ENCODE peak calls at places on chromosomes 11 and 22, in eight cellular contexts. I is GM23338, S is PC-3, E is fibroblast of lung, X is neuronal stem cell, Q is osteoblast, Y is GM12878, D is IMR-90. N is an unnamed sample.
A peak's percentile ranks its signal among the peaks of the same experiment; 100 is the strongest.

GRCh38 chr11:17458268-17458667 is 18.4 kb downstream of the ABCC8 start:
- DNase-seq in Q (peak; percentile 57), X (no peak), I (no peak), S (no peak), Y (no peak), E (no peak), D (no peak), N (no peak)

GRCh38 chr11:65934014-65934413 is 11.3 kb upstream of the TSGA10IP start:
- DNase-seq in Q (no peak), X (no peak), E (no peak), D (peak; percentile 63), Y (no peak), I (no peak), S (no peak), N (no peak)

GRCh38 chr11:76455331-76455730 is 10.5 kb downstream of the EMSY start:
- DNase-seq in D (peak; percentile 4), E (peak; percentile 52), S (no peak), I (peak; percentile 98), Y (no peak), Q (no peak), X (peak; percentile 94), N (no peak)

GRCh38 chr22:46081036-46081830 is 69.1 kb upstream of the PPARA start:
- DNase-seq in Y (no peak), S (no peak), D (no peak), I (no peak), Q (peak; percentile 76), X (no peak), E (no peak), N (no peak)

GRCh38 chr11:74288161-74288560 is 23.3 kb downstream of the P4HA3 start:
- DNase-seq in D (peak; percentile 99), E (peak; percentile 98), I (no peak), X (no peak), S (peak; percentile 97), Y (no peak), Q (peak; percentile 80), N (peak; percentile 19)

GRCh38 chr11:69002101-69002742 is 10.8 kb downstream of the MRGPRF start:
- DNase-seq in X (no peak), Q (peak; percentile 93), E (no peak), I (no peak), S (no peak), Y (no peak), D (no peak), N (no peak)

GRCh38 chr11:111631666-111632039 is 29.4 kb downstream of the SIK2 start:
- DNase-seq in I (no peak), Y (no peak), D (peak; percentile 88), E (peak; percentile 89), S (peak; percentile 15), X (no peak), Q (no peak), N (peak; percentile 32)

GRCh38 chr11:134028368-134028920 is 40.4 kb upstream of the JAM3 start:
- DNase-seq in D (no peak), X (no peak), Y (no peak), I (no peak), E (no peak), S (no peak), Q (no peak), N (no peak)

GRCh38 chr22:37802310-37803194 is 5.2 kb upstream of the GCAT start:
- DNase-seq in I (peak; percentile 90), Y (no peak), X (peak; percentile 73), S (peak; percentile 30), E (peak; percentile 45), Q (peak; percentile 94), D (peak; percentile 39), N (no peak)

GRCh38 chr11:106514706-106515105 is 437.2 kb downstream of the AASDHPPT start:
- DNase-seq in E (no peak), S (no peak), D (no peak), X (no peak), Y (no peak), I (no peak), Q (no peak), N (no peak)

GRCh38 chr11:67287355-67288197 is 1.5 kb upstream of the ANKRD13D start:
- DNase-seq in Y (no peak), D (no peak), E (no peak), S (no peak), Q (peak; percentile 87), X (no peak), I (no peak), N (no peak)

DNA sequence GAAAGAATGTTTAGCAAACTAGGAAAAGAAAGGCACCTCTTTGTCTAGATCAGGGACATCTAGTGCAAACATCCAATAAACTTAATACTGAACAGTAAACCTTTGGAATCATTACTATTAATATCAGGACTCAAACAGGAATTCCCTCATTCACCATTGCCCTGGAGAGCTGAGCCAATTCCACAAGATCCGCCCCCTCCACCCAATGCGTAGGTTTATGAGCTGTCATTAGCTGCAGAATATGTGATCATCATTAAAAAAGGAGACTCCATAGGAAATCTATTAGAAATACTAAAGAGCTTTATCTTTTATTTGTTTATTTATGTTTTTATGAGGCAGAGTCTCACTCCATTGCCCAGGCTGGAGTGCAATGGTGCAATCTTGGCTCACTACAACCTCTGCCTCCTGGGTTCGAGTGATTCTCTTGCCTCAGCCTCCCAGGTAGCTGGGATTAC is 5.5 kb downstream of the IL17REL start:
- DNase-seq in X (no peak), Q (no peak), E (no peak), I (no peak), Y (no peak), S (peak; percentile 54), D (no peak), N (no peak)
- H3K27ac ChIP-seq in X (no peak overlapping the region), Q (no peak overlapping the region), E (no peak overlapping the region), I (no peak overlapping the region), Y (no peak overlapping the region), S (peak overlapping the region; percentile 66), D (no peak overlapping the region), N (no peak overlapping the region)

GRCh38 chr11:124569697-124570096 is at the start of gene OR8A1:
- DNase-seq in D (no peak), E (no peak), Q (no peak), S (no peak), I (no peak), X (no peak), Y (no peak), N (no peak)
- H3K27me3 ChIP-seq in D (peaks cover 3% of the 10 kb centered on the region), E (no peaks in the 10 kb centered on the region), Q (no peaks in the 10 kb centered on the region), S (peaks cover 90% of the 10 kb centered on the region), I (no peaks in the 10 kb centered on the region), X (no peaks in the 10 kb centered on the region), Y (peaks cover 2% of the 10 kb centered on the region), N (no peaks in the 10 kb centered on the region)

DNA sequence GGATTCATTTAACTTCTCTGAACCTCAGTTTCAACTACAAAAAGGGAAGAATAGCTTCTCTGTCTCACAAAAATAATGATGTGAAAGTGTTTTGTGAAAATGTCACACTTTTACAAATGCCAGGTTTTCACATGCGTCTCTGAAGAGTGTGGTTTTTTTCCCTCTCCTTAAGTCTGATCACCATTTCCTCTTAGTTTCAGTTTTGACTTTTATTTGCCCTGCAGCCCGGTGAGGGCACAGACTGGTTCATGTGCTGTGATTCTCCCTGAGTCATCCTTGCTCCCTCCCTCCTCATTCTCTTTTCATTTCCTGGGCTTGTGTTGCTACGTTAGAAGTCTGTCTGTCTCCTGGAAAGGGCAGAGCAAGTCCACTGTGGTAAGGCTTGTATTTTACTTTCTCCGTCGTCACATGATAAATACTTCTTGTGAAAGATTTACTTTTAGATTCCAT is 67.8 kb downstream of the BID start:
- DNase-seq in E (peak; percentile 94), D (peak; percentile 93), I (peak; percentile 46), Y (peak; percentile 89), Q (peak; percentile 90), S (peak; percentile 83), X (no peak), N (peak; percentile 56)
- H3K4me2 ChIP-seq in E (peak overlapping the region; percentile 53), D (peak overlapping the region; percentile 92), I (no peak overlapping the region), Y (peak overlapping the region; percentile 67), Q (peak overlapping the region; percentile 75), S (peak overlapping the region; percentile 80), X (no peak overlapping the region), N (peak overlapping the region; percentile 91)

GRCh38 chr11:47464479-47464878 is 15.5 kb upstream of the RAPSN start:
- DNase-seq in X (peak; percentile 51), Y (no peak), S (no peak), E (peak; percentile 57), Q (peak; percentile 86), D (peak; percentile 42), I (peak; percentile 59), N (no peak)

GRCh38 chr11:47467372-47467771 is 18.4 kb upstream of the RAPSN start:
- DNase-seq in X (no peak), Y (no peak), I (no peak), S (no peak), E (no peak), Q (no peak), D (no peak), N (no peak)

GRCh38 chr11:47466201-47466600 is 17.3 kb upstream of the RAPSN start:
- DNase-seq in Q (no peak), I (no peak), X (no peak), E (peak; percentile 39), D (peak; percentile 44), S (no peak), Y (no peak), N (no peak)

GRCh38 chr11:47468598-47469214 is 19.8 kb upstream of the RAPSN start:
- DNase-seq in Q (no peak), E (peak; percentile 18), S (no peak), Y (no peak), X (no peak), I (no peak), D (peak; percentile 26), N (no peak)

DNA sequence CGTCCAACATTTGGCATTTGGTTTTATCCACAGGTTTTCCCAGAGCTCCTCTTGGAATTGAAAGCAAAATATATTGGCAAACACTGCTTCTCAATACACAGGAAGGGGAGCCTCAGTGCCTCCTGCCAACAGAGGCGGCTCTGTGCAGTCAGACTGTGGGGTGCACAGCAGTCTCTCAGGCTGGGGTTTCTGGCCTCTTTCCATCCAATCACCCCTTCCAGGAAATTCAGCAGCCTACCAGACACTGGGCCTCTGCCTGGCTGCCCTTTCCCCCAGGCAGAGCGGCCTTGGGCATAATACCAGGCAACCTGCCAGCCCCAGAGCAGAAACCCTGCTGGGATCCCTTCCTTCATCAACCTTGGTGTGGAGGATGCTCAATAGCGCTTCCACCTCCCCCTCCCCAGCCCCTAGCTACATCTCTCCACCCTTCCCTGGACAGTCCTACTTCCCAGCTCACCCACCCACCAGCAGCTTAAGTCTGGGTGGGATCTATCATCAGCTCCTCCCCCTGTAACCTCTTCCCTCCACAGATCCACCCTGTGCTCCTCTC is 17.8 kb upstream of the RAPSN start:
- DNase-seq in Q (peak; percentile 58), Y (no peak), E (peak; percentile 35), D (no peak), I (peak; percentile 41), S (no peak), X (no peak), N (no peak)
- H3K27ac ChIP-seq in Q (peak overlapping the region; percentile 22), Y (no peak overlapping the region), E (peak overlapping the region; percentile 31), D (peak overlapping the region; percentile 27), I (peak overlapping the region; percentile 80), S (no peak overlapping the region), X (peak overlapping the region; percentile 10), N (no peak overlapping the region)